ENCODE peak calls at places on chromosomes 6 and 20, in eight cellular contexts. W is ovary; N is MM.1S; J is heart right ventricle; I is aorta; C is CD8-positive, alpha-beta T cell; P is NT2/D1; M is CD4-positive, alpha-beta memory T cell. R is an unnamed sample.

GRCh38 chr20:50478162-50479036 is 31.8 kb upstream of the PTPN1 start:
- DNase-seq in W (peak; percentile 39), N (no peak), J (peak; percentile 28), I (peak; percentile 87), C (peak; percentile 77), P (peak; percentile 70), M (peak; percentile 74), R (peak; percentile 81)

GRCh38 chr6:110628330-110628729 is 151.9 kb upstream of the SLC22A16 start:
- DNase-seq in W (no peak), N (no peak), J (no peak), I (no peak), C (no peak), P (no peak), M (no peak), R (no peak)

GRCh38 chr6:79070206-79070825 is 7.7 kb downstream of the PHIP start:
- DNase-seq in W (no peak), N (peak; percentile 76), J (no peak), I (no peak), C (no peak), P (no peak), M (no peak), R (no peak)

GRCh38 chr20:62464990-62465389 is 10.8 kb downstream of the GATA5 start:
- DNase-seq in W (no peak), N (no peak), J (no peak), I (no peak), C (no peak), P (no peak), M (no peak), R (no peak)

GRCh38 chr6:169808608-169808967 is 57.2 kb downstream of the ERMARD start:
- DNase-seq in W (no peak), N (no peak), J (no peak), I (no peak), C (no peak), P (no peak), M (no peak), R (no peak)

GRCh38 chr20:4444404-4444803 is 277.3 kb upstream of the PRND start:
- DNase-seq in W (no peak), N (no peak), J (no peak), I (no peak), C (no peak), P (no peak), M (no peak), R (no peak)

GRCh38 chr6:158031445-158032353 is 50.0 kb downstream of the SYNJ2 start:
- DNase-seq in W (no peak), N (no peak), J (peak; percentile 88), I (peak; percentile 76), C (peak; percentile 50), P (no peak), M (peak; percentile 14), R (no peak)

GRCh38 chr6:138231399-138231886 is 13.2 kb upstream of the PBOV1 start:
- DNase-seq in W (no peak), N (no peak), J (no peak), I (no peak), C (no peak), P (no peak), M (no peak), R (no peak)

GRCh38 chr6:133505680-133506079 is 264.5 kb downstream of the EYA4 start:
- DNase-seq in W (no peak), N (no peak), J (no peak), I (no peak), C (no peak), P (no peak), M (no peak), R (no peak)

GRCh38 chr6:143958839-143959399 is 49.1 kb downstream of the PLAGL1 start:
- DNase-seq in W (no peak), N (no peak), J (no peak), I (no peak), C (no peak), P (peak; percentile 90), M (no peak), R (no peak)

DNA sequence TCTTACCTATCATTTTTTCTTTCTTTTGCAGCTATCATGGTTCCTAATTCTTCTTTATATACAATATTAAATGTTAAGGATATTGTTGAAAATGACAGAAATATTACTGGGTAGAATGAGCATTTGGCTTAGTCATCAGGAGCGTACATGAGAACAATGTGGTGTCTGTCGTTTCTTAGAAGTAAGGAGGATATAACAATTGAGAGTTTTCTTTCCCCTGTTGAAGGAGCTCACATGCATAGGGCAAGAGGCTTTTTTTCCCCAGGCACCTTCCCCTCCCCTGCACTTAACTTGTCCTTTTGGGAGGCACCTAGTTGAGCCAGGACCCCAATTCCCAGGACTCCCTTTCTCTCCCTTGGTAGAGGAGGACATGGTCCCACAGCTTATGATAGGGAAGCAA is 25.0 kb downstream of the MC3R start:
- DNase-seq in W (no peak), N (no peak), J (no peak), I (no peak), C (no peak), P (no peak), M (no peak), R (no peak)
- H3K9me3 ChIP-seq in W (no peaks in the 10 kb centered on the region), N (no peaks in the 10 kb centered on the region), J (no peaks in the 10 kb centered on the region), I (no peaks in the 10 kb centered on the region), C (no peaks in the 10 kb centered on the region), P (peaks cover 24% of the 10 kb centered on the region), M (no peaks in the 10 kb centered on the region), R (no peaks in the 10 kb centered on the region)

DNA sequence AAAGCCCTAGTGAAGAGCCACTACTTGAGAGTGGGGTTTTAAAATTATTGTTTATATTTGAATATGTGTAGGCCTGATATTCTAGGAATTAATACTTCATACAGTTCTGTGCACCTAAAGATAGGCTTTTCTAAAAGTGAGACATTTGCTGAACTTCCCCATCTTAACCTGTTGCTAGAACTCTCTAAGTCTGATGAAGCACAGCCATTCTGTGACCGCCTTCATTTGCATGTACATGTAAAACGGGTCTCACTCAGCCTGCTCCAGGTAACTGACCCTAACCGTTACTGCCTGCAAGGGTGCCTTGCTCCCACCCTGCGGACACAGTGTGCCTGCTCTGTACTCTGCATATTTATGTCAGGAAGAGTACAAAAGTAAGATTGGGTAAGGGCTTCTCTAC is 44.3 kb upstream of the IRF4 start:
- DNase-seq in W (no peak), N (no peak), J (no peak), I (peak; percentile 28), C (no peak), P (no peak), M (no peak), R (no peak)
- H3K9me3 ChIP-seq in W (no peaks in the 10 kb centered on the region), N (no peaks in the 10 kb centered on the region), J (no peaks in the 10 kb centered on the region), I (no peaks in the 10 kb centered on the region), C (no peaks in the 10 kb centered on the region), P (no peaks in the 10 kb centered on the region), M (no peaks in the 10 kb centered on the region), R (no peaks in the 10 kb centered on the region)

DNA sequence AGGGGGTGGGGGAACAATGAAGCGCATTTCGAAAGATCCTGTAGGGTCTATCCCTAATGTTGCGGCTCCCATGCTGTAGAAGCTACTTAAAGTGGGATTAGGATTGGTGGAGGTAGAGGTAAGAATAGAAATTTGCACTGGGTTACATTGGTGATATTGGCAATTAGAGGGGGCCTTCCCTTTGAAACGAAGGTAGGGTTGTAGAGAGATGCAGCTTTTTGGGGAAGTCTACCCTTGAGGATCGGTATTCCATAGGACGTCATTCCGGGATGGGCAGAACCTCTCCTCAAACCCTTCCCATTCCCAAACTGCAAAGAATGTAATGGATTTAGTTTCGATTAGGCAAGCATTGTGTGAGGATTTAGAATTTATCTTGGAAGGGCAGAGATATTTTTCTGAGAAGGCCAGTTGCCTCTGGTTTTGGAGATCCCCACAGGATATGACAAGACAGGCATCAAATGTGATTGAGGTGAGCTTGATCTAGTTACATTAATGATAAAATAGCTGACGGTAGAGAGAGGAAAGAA is 5.4 kb upstream of the ZNFX1 start:
- DNase-seq in W (no peak), N (no peak), J (no peak), I (no peak), C (no peak), P (no peak), M (no peak), R (no peak)
- H3K9me3 ChIP-seq in W (peaks cover 42% of the 10 kb centered on the region), N (no peaks in the 10 kb centered on the region), J (peaks cover 26% of the 10 kb centered on the region), I (peaks cover 13% of the 10 kb centered on the region), C (peaks cover 59% of the 10 kb centered on the region), P (peaks cover 94% of the 10 kb centered on the region), M (peaks cover 28% of the 10 kb centered on the region), R (no peaks in the 10 kb centered on the region)

GRCh38 chr6:74504941-74505340 is 700.9 kb downstream of the COL12A1 start:
- DNase-seq in W (no peak), N (no peak), J (no peak), I (no peak), C (no peak), P (no peak), M (no peak), R (no peak)
- H3K9me3 ChIP-seq in W (no peaks in the 10 kb centered on the region), N (no peaks in the 10 kb centered on the region), J (peaks cover 14% of the 10 kb centered on the region), I (peaks cover 6% of the 10 kb centered on the region), C (peaks cover 4% of the 10 kb centered on the region), P (peaks cover 7% of the 10 kb centered on the region), M (no peaks in the 10 kb centered on the region), R (no peaks in the 10 kb centered on the region)

GRCh38 chr20:29300579-29301551 is 1956.6 kb upstream of the DEFB115 start:
- DNase-seq in W (no peak), N (no peak), J (no peak), I (no peak), C (no peak), P (no peak), M (no peak), R (no peak)
- H3K9me3 ChIP-seq in W (peaks cover 8% of the 10 kb centered on the region), N (no peaks in the 10 kb centered on the region), J (no peaks in the 10 kb centered on the region), I (peaks cover 1% of the 10 kb centered on the region), C (no peaks in the 10 kb centered on the region), P (no peaks in the 10 kb centered on the region), M (no peaks in the 10 kb centered on the region), R (no peaks in the 10 kb centered on the region)

GRCh38 chr20:59630526-59630925 is 26.2 kb downstream of the PHACTR3 start:
- DNase-seq in W (no peak), N (no peak), J (no peak), I (no peak), C (no peak), P (no peak), M (no peak), R (no peak)
- H3K9me3 ChIP-seq in W (no peaks in the 10 kb centered on the region), N (no peaks in the 10 kb centered on the region), J (no peaks in the 10 kb centered on the region), I (no peaks in the 10 kb centered on the region), C (no peaks in the 10 kb centered on the region), P (no peaks in the 10 kb centered on the region), M (no peaks in the 10 kb centered on the region), R (no peaks in the 10 kb centered on the region)

GRCh38 chr20:59728722-59729430 is 124.5 kb downstream of the PHACTR3 start:
- DNase-seq in W (no peak), N (no peak), J (no peak), I (peak; percentile 17), C (no peak), P (no peak), M (no peak), R (peak; percentile 2)
- H3K9me3 ChIP-seq in W (no peaks in the 10 kb centered on the region), N (no peaks in the 10 kb centered on the region), J (no peaks in the 10 kb centered on the region), I (no peaks in the 10 kb centered on the region), C (no peaks in the 10 kb centered on the region), P (no peaks in the 10 kb centered on the region), M (no peaks in the 10 kb centered on the region), R (no peaks in the 10 kb centered on the region)

GRCh38 chr6:159312204-159312603 is 143.0 kb downstream of the FNDC1 start:
- DNase-seq in W (no peak), N (no peak), J (no peak), I (no peak), C (no peak), P (no peak), M (no peak), R (no peak)
- H3K9me3 ChIP-seq in W (no peaks in the 10 kb centered on the region), N (no peaks in the 10 kb centered on the region), J (no peaks in the 10 kb centered on the region), I (no peaks in the 10 kb centered on the region), C (no peaks in the 10 kb centered on the region), P (no peaks in the 10 kb centered on the region), M (no peaks in the 10 kb centered on the region), R (no peaks in the 10 kb centered on the region)

GRCh38 chr20:20621191-20621590 is 91.3 kb downstream of the RALGAPA2 start:
- DNase-seq in W (no peak), N (no peak), J (no peak), I (no peak), C (no peak), P (no peak), M (no peak), R (no peak)
- H3K9me3 ChIP-seq in W (no peaks in the 10 kb centered on the region), N (no peaks in the 10 kb centered on the region), J (no peaks in the 10 kb centered on the region), I (no peaks in the 10 kb centered on the region), C (no peaks in the 10 kb centered on the region), P (no peaks in the 10 kb centered on the region), M (no peaks in the 10 kb centered on the region), R (no peaks in the 10 kb centered on the region)